ENCODE peak calls at places on chromosome 12, in ten cellular contexts. Z is NCI-H1417; J is NCI-H1436; I is stimulated activated CD8-positive, alpha-beta memory T cell treated with anti-CD3 and anti-CD28 coated beads, Interleukin-7, amount 100 ng/mL, for 4 hours; L is uterus; W is body of pancreas; Y is IMR-90; X is COLO829; S is NCI-H1092 treated with DMSO at 0.1 percent for 48 hours; U is SW480. Q is an unnamed sample.

GRCh38 chr12:95583933-95584332 is 32.7 kb upstream of the USP44 start:
- DNase-seq in I (no peak), W (no peak), Y (no peak), L (no peak), Z (no peak), X (no peak), J (no peak), S (no peak), U (peak), Q (no peak)

GRCh38 chr12:6684609-6685008 is 4.6 kb downstream of the ZNF384 start:
- DNase-seq in J (peak), Z (peak), S (peak), U (peak), Y (peak), I (no peak), L (no peak), X (peak), W (no peak), Q (no peak)

GRCh38 chr12:26678697-26679660 is 154.0 kb downstream of the ITPR2 start:
- DNase-seq in S (no peak), Z (no peak), J (no peak), U (no peak), W (no peak), L (no peak), Y (peak), I (no peak), X (peak), Q (peak)

GRCh38 chr12:30877110-30877875 is 49.3 kb upstream of the TSPAN11 start:
- DNase-seq in W (no peak), S (no peak), X (no peak), Y (no peak), L (no peak), I (no peak), J (peak), U (peak), Z (peak), Q (no peak)

GRCh38 chr12:94049718-94050117 is 98.7 kb upstream of the PLXNC1 start:
- DNase-seq in I (no peak), Z (no peak), S (no peak), J (no peak), W (no peak), U (no peak), X (no peak), L (no peak), Y (no peak), Q (no peak)

GRCh38 chr12:57250541-57250940 is 446 bp downstream of the STAC3 start:
- DNase-seq in S (no peak), L (no peak), I (no peak), X (no peak), Y (no peak), J (no peak), U (no peak), Z (no peak), W (no peak), Q (no peak)

GRCh38 chr12:122842505-122843405 is 7.5 kb downstream of the HIP1R start:
- DNase-seq in U (no peak), W (no peak), Z (no peak), J (no peak), X (no peak), S (no peak), Y (no peak), I (no peak), L (no peak), Q (no peak)

GRCh38 chr12:51351913-51352532 is 5.5 kb upstream of the CELA1 start:
- DNase-seq in X (peak), U (no peak), Y (peak), J (peak), W (peak), Z (peak), L (no peak), I (no peak), S (peak), Q (peak)

GRCh38 chr12:113103756-113104450 is 31.7 kb downstream of the RASAL1 start:
- DNase-seq in L (no peak), Z (no peak), Y (no peak), W (peak), S (peak), I (peak), X (no peak), U (no peak), J (no peak), Q (peak)

GRCh38 chr12:100356646-100357223 is at the start of gene SLC17A8:
- DNase-seq in W (no peak), J (peak), L (no peak), S (peak), Y (no peak), X (no peak), I (no peak), U (no peak), Z (peak), Q (no peak)

GRCh38 chr12:83634726-83635267 is 948.1 kb downstream of the TMTC2 start:
- DNase-seq in J (no peak), Z (no peak), U (no peak), S (no peak), W (no peak), I (no peak), L (no peak), X (no peak), Y (no peak), Q (no peak)

GRCh38 chr12:10212623-10213131 is at the start of gene GABARAPL1:
- DNase-seq in J (peak), Z (peak), I (peak), S (peak), Y (peak), L (peak), X (peak), U (peak), W (peak), Q (no peak)

GRCh38 chr12:64457036-64457435 is 5.1 kb downstream of the TBK1 start:
- DNase-seq in S (no peak), J (no peak), U (no peak), L (no peak), Z (no peak), I (no peak), X (no peak), Y (peak), W (no peak), Q (no peak)

GRCh38 chr12:27530157-27530922 is 6.3 kb downstream of the PPFIBP1 start:
- DNase-seq in X (no peak), J (no peak), L (no peak), Z (no peak), Y (peak), U (no peak), I (no peak), W (no peak), S (no peak), Q (no peak)

GRCh38 chr12:14771651-14772137 is 31.6 kb downstream of the WBP11 start:
- DNase-seq in X (no peak), Z (no peak), L (no peak), S (no peak), U (peak), W (no peak), I (peak), Y (no peak), J (no peak), Q (no peak)

GRCh38 chr12:89484470-89484869 is 40.1 kb downstream of the GALNT4 start:
- DNase-seq in U (no peak), W (no peak), I (no peak), Z (no peak), X (no peak), S (no peak), J (no peak), Y (no peak), L (no peak), Q (no peak)

GRCh38 chr12:13339538-13339937 is 143.0 kb downstream of the EMP1 start:
- DNase-seq in W (no peak), Y (no peak), U (peak), I (no peak), J (no peak), S (no peak), Z (no peak), L (no peak), X (no peak), Q (no peak)

GRCh38 chr12:66491812-66492361 is 187.0 kb downstream of the GRIP1 start:
- DNase-seq in Y (no peak), W (no peak), L (no peak), J (no peak), X (no peak), S (no peak), U (no peak), I (no peak), Z (no peak), Q (no peak)

GRCh38 chr12:116609236-116609635 is 50.1 kb downstream of the MAP1LC3B2 start:
- DNase-seq in J (no peak), Z (no peak), L (no peak), S (no peak), U (no peak), I (no peak), X (no peak), Y (no peak), W (no peak), Q (no peak)

GRCh38 chr12:75208851-75209781 is 523 bp downstream of the KCNC2 start:
- DNase-seq in X (peak), J (no peak), Z (peak), U (no peak), Y (peak), S (no peak), I (no peak), L (no peak), W (no peak), Q (peak)

GRCh38 chr12:10190558-10191388 is 11.9 kb downstream of the TMEM52B start:
- DNase-seq in S (peak), X (peak), L (peak), U (peak), I (peak), Z (peak), J (peak), W (peak), Y (peak), Q (no peak)

GRCh38 chr12:104057771-104058197 is 6.5 kb upstream of the HCFC2 start:
- DNase-seq in Z (no peak), U (peak), S (peak), L (no peak), Y (peak), J (no peak), X (peak), W (no peak), I (no peak), Q (no peak)